ENCODE peak calls at places on chromosomes 3 and 15, in four cellular contexts. K, W, G and F are unnamed samples.

GRCh38 chr3:72097053-72097452 is 312.1 kb upstream of the PROK2 start:
- DNase-seq in K (no peak), W (no peak), G (no peak), F (no peak)

GRCh38 chr3:190345027-190345821 is 23.0 kb upstream of the CLDN1 start:
- DNase-seq in K (peak; percentile 96), W (peak; percentile 100), G (no peak), F (no peak)

GRCh38 chr15:89749951-89750559 is 994 bp downstream of the MESP1 start:
- DNase-seq in K (no peak), W (no peak), G (no peak), F (no peak)

GRCh38 chr3:156473341-156473740 is 81.6 kb downstream of the SSR3 start:
- DNase-seq in K (no peak), W (no peak), G (no peak), F (no peak)

GRCh38 chr3:127647171-127647884 is 18.3 kb downstream of the PODXL2 start:
- DNase-seq in K (no peak), W (no peak), G (no peak), F (no peak)

GRCh38 chr3:150870406-150870805 is 34.8 kb downstream of the MINDY4B start:
- DNase-seq in K (peak; percentile 50), W (no peak), G (no peak), F (no peak)

GRCh38 chr15:70447511-70447910 is 315.8 kb downstream of the UACA start:
- DNase-seq in K (no peak), W (no peak), G (no peak), F (no peak)

GRCh38 chr3:108404409-108404808 is 106.0 kb downstream of the MYH15 start:
- DNase-seq in K (no peak), W (no peak), G (peak; percentile 60), F (no peak)

GRCh38 chr3:18238721-18239331 is 186.3 kb downstream of the SATB1 start:
- DNase-seq in K (no peak), W (no peak), G (no peak), F (no peak)

GRCh38 chr15:52642386-52643361 is 36.5 kb downstream of the ATOSA start:
- DNase-seq in K (peak; percentile 39), W (no peak), G (no peak), F (no peak)

GRCh38 chr3:28994161-28994905 is 286.5 kb upstream of the RBMS3 start:
- DNase-seq in K (no peak), W (no peak), G (peak; percentile 60), F (no peak)

GRCh38 chr15:41510728-41511127 is 2.9 kb downstream of the LTK start:
- DNase-seq in K (no peak), W (no peak), G (no peak), F (no peak)

GRCh38 chr3:159260049-159260662 is 458.3 kb downstream of the MFSD1 start:
- DNase-seq in K (peak; percentile 80), W (peak; percentile 57), G (peak; percentile 24), F (peak; percentile 32)

GRCh38 chr3:126179825-126180476 is 435 bp downstream of the ALDH1L1 start:
- DNase-seq in K (peak; percentile 63), W (peak; percentile 59), G (peak; percentile 73), F (no peak)

GRCh38 chr3:189588061-189588817 is 43.0 kb upstream of the TP63 start:
- DNase-seq in K (peak; percentile 81), W (peak; percentile 71), G (no peak), F (no peak)

GRCh38 chr3:185995352-185995751 is 57.5 kb upstream of the TRA2B start:
- DNase-seq in K (peak; percentile 71), W (peak; percentile 55), G (no peak), F (no peak)

GRCh38 chr15:70856884-70857546 is 3.1 kb upstream of the LARP6 start:
- DNase-seq in K (peak; percentile 99), W (peak; percentile 71), G (no peak), F (no peak)

GRCh38 chr3:65600888-65601287 is 437.8 kb downstream of the MAGI1 start:
- DNase-seq in K (no peak), W (no peak), G (no peak), F (no peak)

GRCh38 chr3:72185549-72186484 is 400.9 kb upstream of the PROK2 start:
- DNase-seq in K (peak; percentile 68), W (no peak), G (no peak), F (peak; percentile 32)

GRCh38 chr15:90343391-90343790 is 8.7 kb upstream of the ZNF774 start:
- DNase-seq in K (peak; percentile 38), W (no peak), G (no peak), F (no peak)

GRCh38 chr3:56210201-56210774 is 258.0 kb downstream of the ERC2 start:
- DNase-seq in K (no peak), W (no peak), G (no peak), F (no peak)

GRCh38 chr3:189839576-189839975 is 208.4 kb downstream of the TP63 start:
- DNase-seq in K (peak; percentile 70), W (peak; percentile 35), G (no peak), F (no peak)

GRCh38 chr3:8937064-8938020 is 25.9 kb downstream of the RAD18 start:
- DNase-seq in K (peak; percentile 82), W (peak; percentile 88), G (no peak), F (no peak)

GRCh38 chr3:122394173-122394572 is 10.2 kb downstream of the FAM162A start:
- DNase-seq in K (no peak), W (no peak), G (no peak), F (no peak)

GRCh38 chr3:32909999-32910398 is 41.4 kb upstream of the CCR4 start:
- DNase-seq in K (no peak), W (no peak), G (no peak), F (no peak)

DNA sequence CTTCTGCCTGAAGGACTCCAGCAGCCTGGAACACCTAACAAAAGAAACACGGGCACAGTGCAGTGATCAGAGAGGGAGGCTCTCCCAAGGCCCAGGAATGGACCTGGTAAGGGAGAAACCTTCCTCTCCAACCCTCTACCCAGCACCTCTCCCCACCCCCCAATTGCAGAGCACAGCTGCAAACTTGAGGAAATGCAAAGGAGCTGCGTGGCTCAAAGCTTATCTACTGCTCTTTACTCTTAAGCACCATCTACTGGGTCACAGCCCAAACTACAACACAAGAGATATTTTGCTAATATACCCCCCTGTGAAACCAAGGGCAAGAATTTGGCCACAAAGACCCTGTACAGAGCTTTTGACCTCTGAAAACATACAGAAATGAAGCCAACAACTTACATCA is 328.3 kb downstream of the OXSM start:
- DNase-seq in K (no peak), W (no peak), G (peak; percentile 18), F (no peak)
- TF ChIP-seq CTCF in K (no peak), W (peak; percentile 34), G (peak; percentile 57), F (peak; percentile 31)

GRCh38 chr3:54891540-54891897 is 36.3 kb downstream of the LRTM1 start:
- DNase-seq in K (peak; percentile 95), W (peak; percentile 97), G (no peak), F (no peak)
- TF ChIP-seq CTCF in K (peak; percentile 70), W (peak; percentile 48), G (no peak), F (no peak)

DNA sequence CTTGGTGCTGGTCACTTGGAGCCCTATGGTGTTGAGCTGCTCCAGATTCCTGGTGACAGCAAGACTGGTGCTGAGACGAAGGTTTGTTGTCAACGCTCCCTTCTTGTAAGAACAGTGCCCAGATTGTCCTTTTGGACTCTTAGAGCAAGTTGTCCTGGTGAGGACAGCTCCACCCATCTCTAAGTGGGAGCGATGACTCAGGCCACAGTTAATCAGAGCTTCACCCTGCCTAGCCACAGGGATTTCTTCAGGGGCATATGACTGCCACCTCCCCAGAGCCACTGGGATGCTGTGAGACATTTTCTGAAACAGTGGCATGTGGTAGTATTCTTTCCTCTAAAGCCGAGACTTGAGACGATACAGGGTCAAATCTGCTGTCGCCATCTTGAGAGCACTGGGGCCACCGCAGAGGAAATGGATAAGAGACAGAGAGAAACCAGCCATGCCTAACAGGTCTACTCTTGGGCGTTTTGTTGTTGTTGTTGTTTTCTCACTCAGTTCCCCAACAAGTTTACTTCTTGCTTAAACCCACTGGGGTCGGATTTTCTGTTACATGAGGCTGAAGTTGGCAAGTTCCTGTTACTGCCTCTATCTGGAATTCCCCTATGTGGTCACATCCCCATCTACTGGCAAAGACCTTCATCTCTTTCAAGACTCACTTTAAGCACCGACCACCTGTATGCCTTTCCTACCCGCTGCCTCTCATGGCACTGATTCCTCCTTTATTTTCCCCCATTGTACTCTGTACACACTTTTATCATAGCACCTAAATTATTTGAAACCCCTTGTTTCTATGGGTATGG is 16.0 kb upstream of the PCOLCE2 start:
- DNase-seq in K (peak; percentile 23), W (peak; percentile 21), G (peak; percentile 12), F (no peak)
- TF ChIP-seq CTCF in K (peak; percentile 22), W (no peak), G (peak; percentile 52), F (no peak)

DNA sequence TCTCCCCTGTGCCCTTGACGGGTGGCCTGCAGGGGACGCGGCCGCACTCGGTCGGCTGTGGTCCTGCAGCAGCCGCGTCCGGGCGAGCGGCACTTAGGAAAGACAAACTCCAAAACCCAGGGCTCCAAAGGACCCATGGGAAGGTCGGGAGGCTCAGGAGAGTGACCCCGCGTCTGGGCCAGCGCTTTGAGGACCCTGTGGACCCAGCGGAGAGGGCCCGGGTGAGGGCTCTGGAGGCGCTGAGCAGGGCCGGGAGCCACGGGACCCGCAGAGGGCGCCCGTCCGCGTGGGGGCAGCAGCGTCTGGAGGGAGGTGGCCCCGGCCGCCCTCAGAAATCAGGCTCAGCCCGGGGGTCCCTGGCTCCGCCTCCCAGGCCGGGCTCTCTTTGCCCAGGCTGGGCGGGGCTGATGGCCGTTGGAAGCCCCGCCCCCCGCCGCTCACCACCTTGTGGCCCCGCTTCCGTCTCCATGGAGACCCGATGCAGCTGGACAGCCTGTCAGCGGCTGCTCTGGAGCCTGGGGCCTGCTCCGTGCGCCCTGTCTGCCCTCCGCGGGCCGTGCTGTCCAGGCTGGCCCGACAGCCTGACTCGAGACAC is 34.6 kb upstream of the RPL32 start:
- DNase-seq in K (peak; percentile 46), W (no peak), G (no peak), F (peak; percentile 87)
- TF ChIP-seq CTCF in K (peak; percentile 4), W (no peak), G (no peak), F (no peak)

GRCh38 chr3:95134693-95135375 is 1072.0 kb downstream of the NSUN3 start:
- DNase-seq in K (no peak), W (no peak), G (no peak), F (no peak)
- TF ChIP-seq CTCF in K (no peak), W (no peak), G (no peak), F (no peak)

DNA sequence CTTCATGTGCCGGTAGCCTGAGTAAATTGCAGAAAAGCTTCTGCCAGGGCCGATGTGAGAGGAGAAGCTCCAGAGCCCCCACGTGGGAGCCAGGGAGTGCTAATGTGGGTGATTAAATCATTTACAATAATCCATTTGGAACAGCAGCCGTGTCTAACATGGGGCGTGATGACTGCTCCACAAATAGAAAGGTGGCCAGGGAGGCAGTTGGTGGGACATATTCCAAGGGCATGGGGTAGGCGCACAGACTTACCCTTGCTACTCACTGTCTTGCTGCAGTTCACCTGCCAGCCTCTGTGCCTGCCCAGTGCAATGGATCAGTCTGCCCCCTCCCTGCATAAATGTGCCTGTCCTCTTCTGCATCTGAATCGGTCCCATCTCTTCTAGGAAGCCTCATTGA is 39.3 kb upstream of the INSYN1 start:
- DNase-seq in K (no peak), W (no peak), G (peak; percentile 32), F (no peak)
- TF ChIP-seq CTCF in K (no peak), W (no peak), G (peak; percentile 39), F (no peak)

GRCh38 chr3:129428382-129429079 is at the start of gene EFCAB12:
- DNase-seq in K (peak; percentile 96), W (peak; percentile 73), G (peak; percentile 95), F (peak; percentile 94)
- TF ChIP-seq CTCF in K (no peak), W (no peak), G (no peak), F (no peak)